ENCODE peak calls at places on chromosomes 7 and 10, in seven cellular contexts. One of them, this sample, is unnamed.

GRCh38 chr10:129963831-129964501 is at the start of gene EBF3:
- DNase-seq in left lung: no peak
- DNase-seq in ovary: peak
- DNase-seq in H9: peak
- DNase-seq in fibroblast of lung: peak
- DNase-seq in tibial artery: peak
- DNase-seq in CD4-positive, alpha-beta T cell: peak
- DNase-seq in this sample: peak

GRCh38 chr7:36393826-36394225 is 4.2 kb downstream of the ANLN start:
- DNase-seq in H9: no peak
- DNase-seq in left lung: no peak
- DNase-seq in fibroblast of lung: no peak
- DNase-seq in CD4-positive, alpha-beta T cell: no peak
- DNase-seq in tibial artery: no peak
- DNase-seq in ovary: no peak
- DNase-seq in this sample: no peak

GRCh38 chr10:32937824-32938482 is 20.1 kb downstream of the ITGB1 start:
- DNase-seq in CD4-positive, alpha-beta T cell: no peak
- DNase-seq in H9: no peak
- DNase-seq in left lung: no peak
- DNase-seq in fibroblast of lung: peak
- DNase-seq in tibial artery: no peak
- DNase-seq in ovary: no peak
- DNase-seq in this sample: no peak

GRCh38 chr7:130904031-130904757 is 170.2 kb upstream of the KLF14 start:
- DNase-seq in CD4-positive, alpha-beta T cell: no peak
- DNase-seq in left lung: no peak
- DNase-seq in fibroblast of lung: peak
- DNase-seq in tibial artery: no peak
- DNase-seq in H9: no peak
- DNase-seq in ovary: no peak
- DNase-seq in this sample: no peak

GRCh38 chr7:129607471-129608120 is 3.9 kb upstream of the NRF1 start:
- DNase-seq in fibroblast of lung: no peak
- DNase-seq in tibial artery: no peak
- DNase-seq in left lung: no peak
- DNase-seq in ovary: no peak
- DNase-seq in H9: peak
- DNase-seq in CD4-positive, alpha-beta T cell: peak
- DNase-seq in this sample: peak

GRCh38 chr7:92880212-92881090 is 44.1 kb upstream of the CDK6 start:
- DNase-seq in tibial artery: no peak
- DNase-seq in fibroblast of lung: no peak
- DNase-seq in H9: peak
- DNase-seq in left lung: no peak
- DNase-seq in ovary: no peak
- DNase-seq in CD4-positive, alpha-beta T cell: no peak
- DNase-seq in this sample: peak

GRCh38 chr7:124351950-124352349 is 319.1 kb upstream of the TMEM229A start:
- DNase-seq in H9: no peak
- DNase-seq in fibroblast of lung: no peak
- DNase-seq in tibial artery: no peak
- DNase-seq in CD4-positive, alpha-beta T cell: no peak
- DNase-seq in ovary: no peak
- DNase-seq in left lung: no peak
- DNase-seq in this sample: no peak

GRCh38 chr10:35722226-35722625 is 80.1 kb upstream of the FZD8 start:
- DNase-seq in tibial artery: no peak
- DNase-seq in fibroblast of lung: no peak
- DNase-seq in ovary: no peak
- DNase-seq in H9: no peak
- DNase-seq in left lung: no peak
- DNase-seq in CD4-positive, alpha-beta T cell: no peak
- DNase-seq in this sample: no peak

GRCh38 chr10:124200011-124200410 is 106.6 kb upstream of the CHST15 start:
- DNase-seq in H9: no peak
- DNase-seq in fibroblast of lung: peak
- DNase-seq in CD4-positive, alpha-beta T cell: no peak
- DNase-seq in ovary: no peak
- DNase-seq in tibial artery: no peak
- DNase-seq in left lung: no peak
- DNase-seq in this sample: no peak

GRCh38 chr7:40986351-40986873 is 716.5 kb downstream of the INHBA start:
- DNase-seq in tibial artery: no peak
- DNase-seq in CD4-positive, alpha-beta T cell: no peak
- DNase-seq in ovary: no peak
- DNase-seq in left lung: no peak
- DNase-seq in fibroblast of lung: peak
- DNase-seq in H9: no peak
- DNase-seq in this sample: no peak

GRCh38 chr7:152588350-152588749 is 87.6 kb downstream of the XRCC2 start:
- DNase-seq in left lung: no peak
- DNase-seq in CD4-positive, alpha-beta T cell: no peak
- DNase-seq in fibroblast of lung: peak
- DNase-seq in tibial artery: no peak
- DNase-seq in ovary: no peak
- DNase-seq in H9: no peak
- DNase-seq in this sample: no peak

GRCh38 chr7:93902777-93903423 is 3.5 kb upstream of the GNGT1 start:
- DNase-seq in CD4-positive, alpha-beta T cell: no peak
- DNase-seq in fibroblast of lung: peak
- DNase-seq in H9: peak
- DNase-seq in tibial artery: no peak
- DNase-seq in left lung: no peak
- DNase-seq in ovary: no peak
- DNase-seq in this sample: no peak

GRCh38 chr10:93352638-93353383 is 129.3 kb downstream of the MYOF start:
- DNase-seq in ovary: no peak
- DNase-seq in CD4-positive, alpha-beta T cell: no peak
- DNase-seq in tibial artery: no peak
- DNase-seq in left lung: no peak
- DNase-seq in fibroblast of lung: peak
- DNase-seq in H9: no peak
- DNase-seq in this sample: no peak

GRCh38 chr7:148763622-148764021 is 64.9 kb downstream of the CUL1 start:
- DNase-seq in CD4-positive, alpha-beta T cell: no peak
- DNase-seq in ovary: no peak
- DNase-seq in H9: no peak
- DNase-seq in tibial artery: no peak
- DNase-seq in left lung: no peak
- DNase-seq in fibroblast of lung: no peak
- DNase-seq in this sample: no peak

GRCh38 chr10:129332476-129332875 is 134.6 kb upstream of the MGMT start:
- DNase-seq in left lung: no peak
- DNase-seq in ovary: no peak
- DNase-seq in H9: peak
- DNase-seq in tibial artery: no peak
- DNase-seq in CD4-positive, alpha-beta T cell: no peak
- DNase-seq in fibroblast of lung: no peak
- DNase-seq in this sample: no peak

GRCh38 chr10:10332786-10333185 is 684.9 kb upstream of the CELF2 start:
- DNase-seq in ovary: no peak
- DNase-seq in CD4-positive, alpha-beta T cell: no peak
- DNase-seq in H9: no peak
- DNase-seq in fibroblast of lung: no peak
- DNase-seq in tibial artery: no peak
- DNase-seq in left lung: no peak
- DNase-seq in this sample: no peak

GRCh38 chr10:37801557-37801956 is 55.9 kb downstream of the ZNF248 start:
- DNase-seq in H9: no peak
- DNase-seq in CD4-positive, alpha-beta T cell: no peak
- DNase-seq in left lung: no peak
- DNase-seq in ovary: no peak
- DNase-seq in fibroblast of lung: no peak
- DNase-seq in tibial artery: no peak
- DNase-seq in this sample: no peak

GRCh38 chr10:35640474-35640873 is 1.6 kb downstream of the FZD8 start:
- DNase-seq in fibroblast of lung: peak
- DNase-seq in H9: peak
- DNase-seq in ovary: peak
- DNase-seq in tibial artery: peak
- DNase-seq in CD4-positive, alpha-beta T cell: peak
- DNase-seq in left lung: peak
- DNase-seq in this sample: peak

DNA sequence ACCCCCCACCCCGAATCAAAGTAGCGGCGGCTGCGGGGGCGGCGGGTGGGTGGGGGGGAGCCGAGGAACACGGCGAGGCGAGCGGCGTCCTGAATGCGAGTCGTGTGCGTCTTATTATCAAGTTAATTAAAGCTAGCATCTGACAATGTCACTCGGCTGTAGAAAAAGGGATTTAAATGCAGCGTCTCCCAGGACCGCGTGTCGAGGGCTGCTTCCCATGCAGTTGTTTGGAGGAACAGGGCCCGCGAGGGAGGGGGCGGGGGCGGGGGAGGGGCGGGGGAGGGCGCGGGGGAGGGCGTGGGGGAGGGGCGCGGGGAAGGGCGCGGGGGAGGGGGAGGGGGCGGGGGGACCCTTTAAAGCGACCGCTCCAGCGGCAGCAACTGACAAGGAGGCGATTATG is 2.7 kb upstream of the UNCX start:
- DNase-seq in ovary: no peak
- DNase-seq in left lung: no peak
- DNase-seq in CD4-positive, alpha-beta T cell: no peak
- DNase-seq in fibroblast of lung: no peak
- DNase-seq in tibial artery: no peak
- DNase-seq in H9: peak
- DNase-seq in this sample: no peak
- H3K27ac ChIP-seq in ovary: no peak
- H3K27ac ChIP-seq in left lung: no peak
- H3K27ac ChIP-seq in CD4-positive, alpha-beta T cell: no peak
- H3K27ac ChIP-seq in fibroblast of lung: no peak
- H3K27ac ChIP-seq in tibial artery: no peak
- H3K27ac ChIP-seq in H9: no peak
- H3K27ac ChIP-seq in this sample: no peak

GRCh38 chr10:17169807-17170206 is 31.7 kb downstream of the TRDMT1 start:
- DNase-seq in fibroblast of lung: no peak
- DNase-seq in H9: no peak
- DNase-seq in CD4-positive, alpha-beta T cell: no peak
- DNase-seq in left lung: no peak
- DNase-seq in ovary: no peak
- DNase-seq in tibial artery: no peak
- DNase-seq in this sample: no peak

GRCh38 chr10:17161788-17162187 is 32.2 kb upstream of the CUBN start:
- DNase-seq in fibroblast of lung: no peak
- DNase-seq in tibial artery: no peak
- DNase-seq in H9: no peak
- DNase-seq in CD4-positive, alpha-beta T cell: no peak
- DNase-seq in left lung: no peak
- DNase-seq in ovary: no peak
- DNase-seq in this sample: no peak

GRCh38 chr10:17162828-17163227 is 33.2 kb upstream of the CUBN start:
- DNase-seq in fibroblast of lung: no peak
- DNase-seq in tibial artery: no peak
- DNase-seq in left lung: no peak
- DNase-seq in ovary: no peak
- DNase-seq in H9: no peak
- DNase-seq in CD4-positive, alpha-beta T cell: no peak
- DNase-seq in this sample: no peak

GRCh38 chr10:17171131-17171530 is 30.3 kb downstream of the TRDMT1 start:
- DNase-seq in H9: no peak
- DNase-seq in ovary: no peak
- DNase-seq in tibial artery: no peak
- DNase-seq in left lung: no peak
- DNase-seq in CD4-positive, alpha-beta T cell: no peak
- DNase-seq in fibroblast of lung: no peak
- DNase-seq in this sample: no peak

GRCh38 chr10:17166699-17167098 is 34.8 kb downstream of the TRDMT1 start:
- DNase-seq in H9: no peak
- DNase-seq in fibroblast of lung: no peak
- DNase-seq in ovary: no peak
- DNase-seq in left lung: no peak
- DNase-seq in CD4-positive, alpha-beta T cell: no peak
- DNase-seq in tibial artery: no peak
- DNase-seq in this sample: no peak
- H3K27ac ChIP-seq in H9: no peak
- H3K27ac ChIP-seq in fibroblast of lung: no peak
- H3K27ac ChIP-seq in ovary: no peak
- H3K27ac ChIP-seq in left lung: no peak
- H3K27ac ChIP-seq in CD4-positive, alpha-beta T cell: no peak
- H3K27ac ChIP-seq in tibial artery: no peak
- H3K27ac ChIP-seq in this sample: no peak

GRCh38 chr10:71040890-71041590 is 152.7 kb upstream of the PCBD1 start:
- DNase-seq in fibroblast of lung: no peak
- DNase-seq in tibial artery: no peak
- DNase-seq in left lung: no peak
- DNase-seq in CD4-positive, alpha-beta T cell: no peak
- DNase-seq in H9: no peak
- DNase-seq in ovary: no peak
- DNase-seq in this sample: no peak

GRCh38 chr10:71038234-71038633 is 149.9 kb upstream of the PCBD1 start:
- DNase-seq in tibial artery: peak
- DNase-seq in H9: no peak
- DNase-seq in ovary: no peak
- DNase-seq in fibroblast of lung: no peak
- DNase-seq in left lung: no peak
- DNase-seq in CD4-positive, alpha-beta T cell: no peak
- DNase-seq in this sample: no peak

GRCh38 chr10:71038921-71039320 is 150.6 kb upstream of the PCBD1 start:
- DNase-seq in left lung: no peak
- DNase-seq in fibroblast of lung: no peak
- DNase-seq in tibial artery: peak
- DNase-seq in ovary: no peak
- DNase-seq in CD4-positive, alpha-beta T cell: no peak
- DNase-seq in H9: no peak
- DNase-seq in this sample: no peak

GRCh38 chr10:71039551-71039950 is 151.2 kb upstream of the PCBD1 start:
- DNase-seq in fibroblast of lung: no peak
- DNase-seq in CD4-positive, alpha-beta T cell: no peak
- DNase-seq in tibial artery: peak
- DNase-seq in left lung: no peak
- DNase-seq in H9: no peak
- DNase-seq in ovary: no peak
- DNase-seq in this sample: no peak

GRCh38 chr10:71040326-71040725 is 152.0 kb upstream of the PCBD1 start:
- DNase-seq in CD4-positive, alpha-beta T cell: no peak
- DNase-seq in ovary: no peak
- DNase-seq in H9: no peak
- DNase-seq in fibroblast of lung: no peak
- DNase-seq in left lung: no peak
- DNase-seq in tibial artery: no peak
- DNase-seq in this sample: no peak
- H3K27ac ChIP-seq in CD4-positive, alpha-beta T cell: no peak
- H3K27ac ChIP-seq in ovary: no peak
- H3K27ac ChIP-seq in H9: no peak
- H3K27ac ChIP-seq in fibroblast of lung: no peak
- H3K27ac ChIP-seq in left lung: no peak
- H3K27ac ChIP-seq in tibial artery: no peak
- H3K27ac ChIP-seq in this sample: no peak

GRCh38 chr7:141700291-141700847 is 1.6 kb downstream of the DENND11 start:
- DNase-seq in ovary: no peak
- DNase-seq in tibial artery: no peak
- DNase-seq in H9: no peak
- DNase-seq in CD4-positive, alpha-beta T cell: no peak
- DNase-seq in fibroblast of lung: no peak
- DNase-seq in left lung: no peak
- DNase-seq in this sample: no peak
- H3K27ac ChIP-seq in ovary: no peak
- H3K27ac ChIP-seq in tibial artery: peak
- H3K27ac ChIP-seq in H9: no peak
- H3K27ac ChIP-seq in CD4-positive, alpha-beta T cell: no peak
- H3K27ac ChIP-seq in fibroblast of lung: no peak
- H3K27ac ChIP-seq in left lung: no peak
- H3K27ac ChIP-seq in this sample: peak

GRCh38 chr10:119518176-119518575 is 24.3 kb downstream of the RGS10 start:
- DNase-seq in ovary: no peak
- DNase-seq in left lung: no peak
- DNase-seq in CD4-positive, alpha-beta T cell: no peak
- DNase-seq in H9: no peak
- DNase-seq in fibroblast of lung: no peak
- DNase-seq in tibial artery: no peak
- DNase-seq in this sample: peak
- H3K27ac ChIP-seq in ovary: no peak
- H3K27ac ChIP-seq in left lung: peak
- H3K27ac ChIP-seq in CD4-positive, alpha-beta T cell: peak
- H3K27ac ChIP-seq in H9: no peak
- H3K27ac ChIP-seq in fibroblast of lung: no peak
- H3K27ac ChIP-seq in tibial artery: no peak
- H3K27ac ChIP-seq in this sample: peak

This sample was measured in CD4-positive, alpha-beta memory T cell.